ENCODE peak calls at places on chromosomes 1 and 21, in eight cellular contexts. Y is left ventricle myocardium inferior, W is colonic mucosa, X is tibial nerve, G is aorta, K is kidney, E is SK-N-SH, Q is tibial artery. J is an unnamed sample.

GRCh38 chr1:218273757-218274505 is 11.2 kb upstream of the RRP15 start:
- DNase-seq in Y (no peak), W (no peak), X (no peak), G (no peak), K (no peak), E (no peak), Q (no peak), J (no peak)

GRCh38 chr1:12052008-12052573 is 11.0 kb upstream of the TNFRSF8 start:
- DNase-seq in Y (peak; percentile 45), W (peak; percentile 29), X (no peak), G (peak; percentile 82), K (peak; percentile 89), E (no peak), Q (peak; percentile 79), J (no peak)

GRCh38 chr1:36285450-36286101 is 20.6 kb upstream of the SH3D21 start:
- DNase-seq in Y (no peak), W (peak; percentile 72), X (peak; percentile 49), G (peak; percentile 59), K (no peak), E (peak; percentile 69), Q (no peak), J (peak; percentile 72)

GRCh38 chr1:12232221-12232620 is 2.4 kb downstream of the VPS13D start:
- DNase-seq in Y (peak; percentile 34), W (peak; percentile 33), X (no peak), G (no peak), K (no peak), E (no peak), Q (no peak), J (no peak)

GRCh38 chr1:206797534-206798383 is 25.5 kb upstream of the IL10 start:
- DNase-seq in Y (no peak), W (no peak), X (no peak), G (no peak), K (no peak), E (peak; percentile 27), Q (no peak), J (peak; percentile 51)

GRCh38 chr1:201310986-201311355 is 27.7 kb downstream of the PKP1 start:
- DNase-seq in Y (no peak), W (peak; percentile 39), X (no peak), G (no peak), K (no peak), E (no peak), Q (no peak), J (no peak)

GRCh38 chr1:44108241-44108640 is 10.4 kb upstream of the KLF17 start:
- DNase-seq in Y (no peak), W (no peak), X (no peak), G (no peak), K (no peak), E (no peak), Q (no peak), J (no peak)

GRCh38 chr1:212916395-212917133 is 33.8 kb upstream of the VASH2 start:
- DNase-seq in Y (peak; percentile 44), W (peak; percentile 29), X (no peak), G (peak; percentile 66), K (no peak), E (no peak), Q (no peak), J (peak; percentile 64)

GRCh38 chr1:169109561-169110134 is 3.2 kb downstream of the ATP1B1 start:
- DNase-seq in Y (peak; percentile 24), W (peak; percentile 90), X (no peak), G (no peak), K (peak; percentile 56), E (peak; percentile 70), Q (no peak), J (peak; percentile 65)

GRCh38 chr1:184596950-184597651 is 157.6 kb downstream of the EDEM3 start:
- DNase-seq in Y (no peak), W (no peak), X (no peak), G (no peak), K (no peak), E (peak; percentile 41), Q (no peak), J (no peak)

GRCh38 chr1:110647254-110647891 is 27.4 kb downstream of the KCNA3 start:
- DNase-seq in Y (no peak), W (no peak), X (no peak), G (no peak), K (no peak), E (no peak), Q (no peak), J (no peak)

GRCh38 chr1:2632561-2633361 is at the start of gene MMEL1:
- DNase-seq in Y (no peak), W (peak; percentile 73), X (no peak), G (no peak), K (no peak), E (no peak), Q (no peak), J (no peak)

GRCh38 chr1:246724725-246725095 is 501 bp downstream of the SCCPDH start:
- DNase-seq in Y (no peak), W (peak; percentile 47), X (no peak), G (no peak), K (no peak), E (no peak), Q (no peak), J (peak; percentile 40)

GRCh38 chr21:45516671-45517151 is 25.5 kb downstream of the SLC19A1 start:
- DNase-seq in Y (peak; percentile 8), W (no peak), X (no peak), G (peak; percentile 20), K (peak; percentile 38), E (no peak), Q (peak; percentile 61), J (no peak)

GRCh38 chr1:223482766-223483165 is 89.6 kb downstream of the CCDC185 start:
- DNase-seq in Y (no peak), W (no peak), X (no peak), G (no peak), K (no peak), E (no peak), Q (no peak), J (no peak)

GRCh38 chr1:116471241-116471640 is 98.2 kb downstream of the ATP1A1 start:
- DNase-seq in Y (no peak), W (no peak), X (no peak), G (no peak), K (no peak), E (peak; percentile 46), Q (no peak), J (no peak)

GRCh38 chr1:84715620-84716019 is 25.4 kb upstream of the SSX2IP start:
- DNase-seq in Y (no peak), W (no peak), X (no peak), G (no peak), K (no peak), E (no peak), Q (no peak), J (peak; percentile 88)

GRCh38 chr1:1013922-1014617 is 773 bp downstream of the ISG15 start:
- DNase-seq in Y (no peak), W (no peak), X (no peak), G (peak; percentile 61), K (peak; percentile 85), E (no peak), Q (no peak), J (no peak)

DNA sequence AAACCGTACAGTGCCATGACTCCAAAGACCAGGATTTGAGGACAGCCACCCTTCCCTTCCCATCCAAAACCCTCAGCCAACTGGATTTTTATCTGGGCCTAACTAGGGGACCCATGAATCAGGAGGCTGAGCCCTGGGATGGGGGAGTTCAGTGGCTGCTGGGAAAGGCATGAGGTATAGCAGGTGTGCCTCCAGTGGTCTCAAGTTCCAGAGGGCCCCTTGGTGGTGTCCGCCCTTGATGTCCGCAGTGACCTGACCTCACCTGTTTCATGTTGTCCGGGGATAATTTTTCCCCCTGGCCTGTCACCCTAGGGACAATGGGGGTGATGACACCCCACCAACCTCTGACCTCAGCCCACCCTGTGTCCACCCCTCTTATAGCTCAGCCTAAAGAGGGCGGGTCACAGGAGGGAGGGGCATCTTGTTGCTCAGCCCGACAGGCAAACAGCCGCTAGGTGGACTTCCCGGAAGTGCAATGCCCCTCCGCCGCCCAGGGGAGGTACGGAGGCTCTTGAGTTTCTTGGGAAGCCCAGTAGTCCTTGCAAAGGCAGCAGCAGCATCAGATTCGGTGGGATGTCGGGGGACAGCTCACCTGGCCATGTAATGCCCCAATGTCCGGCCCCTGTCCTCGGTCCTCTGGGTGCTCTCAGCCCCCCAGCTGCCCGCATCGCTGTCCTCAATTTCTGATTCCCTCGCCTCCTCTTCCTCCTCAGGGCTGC is 13.8 kb upstream of the IL22RA1 start:
- DNase-seq in Y (no peak), W (no peak), X (no peak), G (no peak), K (peak; percentile 60), E (no peak), Q (no peak), J (no peak)
- H3K4me1 ChIP-seq in Y (peaks cover 9% of the 10 kb centered on the region), W (no peaks in the 10 kb centered on the region), X (no peaks in the 10 kb centered on the region), G (no peaks in the 10 kb centered on the region), K (no peaks in the 10 kb centered on the region), E (no peaks in the 10 kb centered on the region), Q (no peaks in the 10 kb centered on the region), J (peaks cover 3% of the 10 kb centered on the region)

GRCh38 chr1:31679676-31680230 is 24.1 kb downstream of the COL16A1 start:
- DNase-seq in Y (no peak), W (no peak), X (no peak), G (no peak), K (no peak), E (no peak), Q (no peak), J (no peak)

GRCh38 chr1:31679091-31679490 is 24.7 kb downstream of the COL16A1 start:
- DNase-seq in Y (no peak), W (no peak), X (no peak), G (no peak), K (no peak), E (no peak), Q (no peak), J (no peak)

GRCh38 chr1:31677949-31678348 is 25.9 kb downstream of the COL16A1 start:
- DNase-seq in Y (no peak), W (no peak), X (no peak), G (no peak), K (no peak), E (no peak), Q (no peak), J (no peak)

GRCh38 chr1:31677401-31677800 is 26.4 kb downstream of the COL16A1 start:
- DNase-seq in Y (no peak), W (no peak), X (no peak), G (no peak), K (no peak), E (no peak), Q (no peak), J (no peak)

DNA sequence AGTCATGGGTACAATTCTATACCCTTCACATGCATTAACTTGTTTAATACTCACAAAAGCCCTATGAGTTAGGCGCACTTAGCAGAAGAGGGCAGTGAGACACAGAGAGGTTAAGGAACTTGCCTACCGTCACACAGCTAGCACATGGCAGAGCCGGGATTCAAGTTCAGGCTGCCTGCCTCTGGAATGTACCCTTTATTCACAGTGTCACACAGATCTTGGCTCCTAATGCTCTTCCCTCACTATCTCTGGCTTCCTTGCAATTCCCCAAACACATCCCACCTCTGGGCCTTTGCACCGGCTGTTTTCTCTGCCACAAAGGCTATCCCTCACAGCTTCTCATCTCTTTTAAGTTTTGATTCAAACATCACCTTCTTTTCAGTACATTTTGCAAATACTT is 25.1 kb downstream of the COL16A1 start:
- DNase-seq in Y (no peak), W (no peak), X (no peak), G (no peak), K (no peak), E (no peak), Q (no peak), J (no peak)
- H3K36me3 ChIP-seq in Y (no peaks in the 10 kb centered on the region), W (no peaks in the 10 kb centered on the region), X (no peaks in the 10 kb centered on the region), G (no peaks in the 10 kb centered on the region), K (no peaks in the 10 kb centered on the region), E (peaks cover 3% of the 10 kb centered on the region), Q (peaks cover 35% of the 10 kb centered on the region), J (no peaks in the 10 kb centered on the region)

GRCh38 chr1:59737638-59738037 is 77.1 kb upstream of the HOOK1 start:
- DNase-seq in Y (no peak), W (no peak), X (no peak), G (no peak), K (no peak), E (no peak), Q (no peak), J (no peak)
- H3K4me1 ChIP-seq in Y (peaks cover 25% of the 10 kb centered on the region), W (no peaks in the 10 kb centered on the region), X (peaks cover 43% of the 10 kb centered on the region), G (no peaks in the 10 kb centered on the region), K (no peaks in the 10 kb centered on the region), E (peaks cover 9% of the 10 kb centered on the region), Q (no peaks in the 10 kb centered on the region), J (no peaks in the 10 kb centered on the region)

GRCh38 chr1:161206411-161207140 is 4.4 kb downstream of the NDUFS2 start:
- DNase-seq in Y (no peak), W (no peak), X (no peak), G (no peak), K (peak; percentile 35), E (no peak), Q (no peak), J (no peak)
- H3K36me3 ChIP-seq in Y (peaks cover 80% of the 10 kb centered on the region), W (peaks cover 11% of the 10 kb centered on the region), X (peaks cover 8% of the 10 kb centered on the region), G (no peaks in the 10 kb centered on the region), K (peaks cover 25% of the 10 kb centered on the region), E (peaks cover 54% of the 10 kb centered on the region), Q (peaks cover 55% of the 10 kb centered on the region), J (peaks cover 67% of the 10 kb centered on the region)

J was measured in HAP-1.